ENCODE peak calls at places on chromosomes 5 and 9, in five cellular contexts. T is COR-L47; A is Calu3; C is neuronal stem cell; M is activated T-cell treated with anti-CD3 and anti-CD28 coated beads, Interleukin-2, amount 50 U/mL, for 1 hour. K is an unnamed sample.

GRCh38 chr5:173454764-173455598 is 126.8 kb upstream of the STC2 start:
- DNase-seq in T (no peak), A (peak; percentile 30), M (no peak), C (no peak), K (no peak)

GRCh38 chr9:135116371-135116770 is 28.9 kb downstream of the OLFM1 start:
- DNase-seq in A (no peak), C (no peak), T (no peak), M (no peak), K (no peak)

GRCh38 chr9:16282216-16282615 is 588.3 kb downstream of the BNC2 start:
- DNase-seq in A (no peak), T (no peak), C (no peak), M (no peak), K (no peak)

GRCh38 chr9:99873531-99873930 is 32.9 kb upstream of the STX17 start:
- DNase-seq in C (no peak), T (no peak), M (no peak), A (no peak), K (no peak)

GRCh38 chr9:130421802-130422276 is 22.9 kb upstream of the ASS1 start:
- DNase-seq in M (no peak), T (peak; percentile 79), A (no peak), C (no peak), K (no peak)

GRCh38 chr9:89538874-89539273 is 41.0 kb upstream of the SEMA4D start:
- DNase-seq in C (no peak), T (peak; percentile 21), M (no peak), A (no peak), K (no peak)

GRCh38 chr9:134193912-134194535 is 29.7 kb upstream of the RNU6ATAC start:
- DNase-seq in A (no peak), C (no peak), M (no peak), T (no peak), K (no peak)

GRCh38 chr5:84436866-84437265 is 52.2 kb upstream of the EDIL3 start:
- DNase-seq in M (no peak), T (no peak), C (no peak), A (no peak), K (no peak)

GRCh38 chr5:169581580-169582227 is 1.9 kb upstream of the SPDL1 start:
- DNase-seq in C (peak; percentile 44), T (no peak), A (peak; percentile 71), M (peak; percentile 23), K (no peak)

GRCh38 chr9:15373201-15373530 is 49.5 kb upstream of the SNAPC3 start:
- DNase-seq in M (no peak), T (no peak), C (no peak), A (no peak), K (no peak)

GRCh38 chr9:133691659-133692363 is 46.3 kb downstream of the SARDH start:
- DNase-seq in T (peak; percentile 57), M (no peak), A (no peak), C (no peak), K (no peak)

GRCh38 chr5:18744990-18745590 is 1110.8 kb downstream of the TAF11L14 start:
- DNase-seq in A (peak; percentile 11), T (peak; percentile 37), C (no peak), M (no peak), K (peak; percentile 63)

GRCh38 chr9:114894801-114895433 is 35.5 kb downstream of the TNFSF8 start:
- DNase-seq in C (no peak), A (peak; percentile 40), T (peak; percentile 59), M (no peak), K (no peak)

GRCh38 chr9:130304643-130305042 is 39.1 kb downstream of the HMCN2 start:
- DNase-seq in C (no peak), A (no peak), T (no peak), M (no peak), K (no peak)

GRCh38 chr9:79237861-79238260 is 333.9 kb upstream of the TLE4 start:
- DNase-seq in T (no peak), M (no peak), C (no peak), A (no peak), K (no peak)

GRCh38 chr5:177389368-177390169 is 5.3 kb downstream of the SLC34A1 start:
- DNase-seq in T (no peak), M (peak; percentile 58), A (peak; percentile 76), C (no peak), K (no peak)

GRCh38 chr5:40601198-40601868 is 78.4 kb upstream of the PTGER4 start:
- DNase-seq in C (no peak), M (no peak), T (no peak), A (no peak), K (no peak)

GRCh38 chr5:105034335-105034734 is 1471.7 kb upstream of the NUDT12 start:
- DNase-seq in C (no peak), M (no peak), T (no peak), A (no peak), K (no peak)

GRCh38 chr5:134370306-134370870 is 981 bp upstream of the UBE2B start:
- DNase-seq in M (no peak), T (no peak), C (no peak), A (no peak), K (no peak)

GRCh38 chr5:26003966-26004365 is 1034.4 kb downstream of the CDH9 start:
- DNase-seq in T (no peak), A (no peak), M (no peak), C (no peak), K (no peak)

GRCh38 chr5:150853560-150853959 is 7.2 kb downstream of the IRGM start:
- DNase-seq in M (no peak), T (no peak), C (no peak), A (no peak), K (no peak)

GRCh38 chr9:38026021-38026809 is 42.8 kb downstream of the SHB start:
- DNase-seq in M (no peak), C (no peak), T (peak; percentile 17), A (peak; percentile 17), K (no peak)

GRCh38 chr9:87122947-87123685 is 175.8 kb upstream of the GAS1 start:
- DNase-seq in A (no peak), T (no peak), M (no peak), C (no peak), K (no peak)

GRCh38 chr5:107542428-107542827 is 128.3 kb downstream of the EFNA5 start:
- DNase-seq in M (no peak), A (peak; percentile 89), T (peak; percentile 72), C (no peak), K (no peak)

GRCh38 chr9:29691758-29692407 is 2118.6 kb upstream of the C9orf72 start:
- DNase-seq in C (peak; percentile 15), A (peak; percentile 32), M (no peak), T (peak; percentile 21), K (no peak)

GRCh38 chr5:78328585-78329173 is 31.7 kb upstream of the SCAMP1 start:
- DNase-seq in T (no peak), C (no peak), A (no peak), M (no peak), K (no peak)

GRCh38 chr9:15512889-15513288 is 2.1 kb upstream of the PSIP1 start:
- DNase-seq in C (no peak), A (no peak), T (peak; percentile 40), M (no peak), K (no peak)

GRCh38 chr9:107732781-107733529 is 243.4 kb upstream of the KLF4 start:
- DNase-seq in M (no peak), T (no peak), C (no peak), A (no peak), K (no peak)

GRCh38 chr9:113511856-113512761 is 48.6 kb downstream of the RGS3 start:
- DNase-seq in C (no peak), A (no peak), M (peak; percentile 60), T (no peak), K (peak; percentile 53)

GRCh38 chr9:16794871-16795639 is 75.4 kb downstream of the BNC2 start:
- DNase-seq in M (no peak), T (no peak), A (no peak), C (no peak), K (no peak)

GRCh38 chr9:136198605-136199083 is 6.3 kb downstream of the LHX3 start:
- DNase-seq in C (no peak), M (no peak), T (no peak), A (no peak), K (no peak)

GRCh38 chr9:20358201-20358600 is 264.1 kb downstream of the MLLT3 start:
- DNase-seq in C (no peak), A (peak; percentile 11), M (no peak), T (no peak), K (no peak)

GRCh38 chr5:74943905-74944304 is 77.7 kb upstream of the FAM169A start:
- DNase-seq in A (no peak), M (no peak), T (no peak), C (no peak), K (no peak)

GRCh38 chr5:115815693-115816225 is 700 bp downstream of the CDO1 start:
- DNase-seq in M (no peak), T (no peak), A (no peak), C (peak; percentile 8), K (no peak)

GRCh38 chr9:23826120-23826629 is at the start of gene ELAVL2:
- DNase-seq in M (peak; percentile 41), T (peak; percentile 97), C (peak; percentile 98), A (no peak), K (peak; percentile 77)

GRCh38 chr9:119509291-119509905 is 140.2 kb upstream of the BRINP1 start:
- DNase-seq in A (no peak), C (no peak), T (no peak), M (no peak), K (no peak)

GRCh38 chr5:83467315-83468044 is 4.1 kb upstream of the VCAN start:
- DNase-seq in C (no peak), T (no peak), M (no peak), A (no peak), K (no peak)

GRCh38 chr5:132427285-132428146 is 58.0 kb downstream of the SLC22A5 start:
- DNase-seq in M (peak; percentile 60), C (no peak), A (peak; percentile 46), T (peak; percentile 39), K (peak; percentile 72)

GRCh38 chr5:126449751-126450271 is 26.6 kb downstream of the GRAMD2B start:
- DNase-seq in T (no peak), A (no peak), M (peak; percentile 48), C (no peak), K (peak; percentile 76)

K was measured in Peyer's patch.